ENCODE peak calls at places on chromosomes 4 and X, in ten cellular contexts. K, W, X, D, L, G, S, Q, A and O are unnamed samples.

GRCh38 chr4:48970471-48970921 is 15.6 kb upstream of the CWH43 start:
- DNase-seq in A (no peak), W (no peak), S (no peak), D (no peak), Q (no peak), X (peak), G (no peak), K (no peak), L (peak), O (no peak)

GRCh38 chrX:112769034-112769433 is 71.6 kb downstream of the AMOT start:
- DNase-seq in L (peak), S (no peak), X (peak), A (no peak), D (no peak), K (no peak), W (no peak), G (no peak), Q (no peak), O (no peak)

GRCh38 chrX:74458738-74459137 is 37.4 kb downstream of the SLC16A2 start:
- DNase-seq in A (no peak), W (no peak), X (peak), S (no peak), Q (no peak), K (no peak), G (peak), D (no peak), L (peak), O (peak)

GRCh38 chr4:62474802-62475201 is 1274.7 kb downstream of the ADGRL3 start:
- DNase-seq in Q (no peak), X (no peak), L (no peak), S (no peak), G (no peak), K (no peak), D (no peak), A (no peak), W (no peak), O (no peak)

GRCh38 chrX:152946681-152947080 is 47.2 kb downstream of the PNMA5 start:
- DNase-seq in S (no peak), X (no peak), D (no peak), W (no peak), Q (no peak), A (no peak), L (no peak), G (no peak), K (no peak), O (no peak)

GRCh38 chr4:151745727-151746231 is 15.0 kb downstream of the GATB start:
- DNase-seq in D (no peak), A (no peak), K (no peak), L (peak), W (no peak), X (no peak), G (peak), Q (no peak), S (no peak), O (no peak)

GRCh38 chr4:41597494-41597893 is 59.5 kb downstream of the LIMCH1 start:
- DNase-seq in G (no peak), D (no peak), A (no peak), X (no peak), L (no peak), Q (no peak), W (no peak), K (no peak), S (no peak), O (no peak)

GRCh38 chr4:38868055-38868965 is 704 bp downstream of the FAM114A1 start:
- DNase-seq in L (peak), K (no peak), W (no peak), G (peak), A (no peak), Q (peak), D (no peak), X (no peak), S (no peak), O (no peak)

GRCh38 chrX:44244008-44244407 is 99.5 kb downstream of the EFHC2 start:
- DNase-seq in G (peak), A (no peak), L (peak), S (peak), X (no peak), W (no peak), K (no peak), Q (no peak), D (peak), O (peak)

GRCh38 chrX:25206761-25207160 is 191.0 kb upstream of the ARX start:
- DNase-seq in X (peak), G (peak), W (no peak), K (no peak), L (peak), A (no peak), S (no peak), D (no peak), Q (no peak), O (peak)

GRCh38 chr4:164357957-164358356 is 396.0 kb upstream of the SMIM31 start:
- DNase-seq in D (no peak), L (peak), K (no peak), X (no peak), W (no peak), Q (no peak), G (peak), S (no peak), A (no peak), O (no peak)

GRCh38 chr4:76430519-76431388 is 4.3 kb upstream of the SHROOM3 start:
- DNase-seq in S (peak), G (peak), K (no peak), A (no peak), Q (no peak), W (no peak), X (peak), L (peak), D (peak), O (peak)

GRCh38 chr4:98828801-98829200 is 100.1 kb downstream of the EIF4E start:
- DNase-seq in Q (no peak), X (no peak), L (peak), G (peak), A (peak), K (no peak), D (no peak), S (no peak), W (no peak), O (no peak)

GRCh38 chrX:134685662-134686061 is 27.4 kb upstream of the PLAC1 start:
- DNase-seq in A (no peak), X (no peak), D (no peak), G (no peak), L (peak), W (no peak), K (no peak), Q (no peak), S (no peak), O (no peak)

GRCh38 chr4:7717946-7718490 is 221.6 kb downstream of the AFAP1 start:
- DNase-seq in L (no peak), G (no peak), K (no peak), A (no peak), S (no peak), D (no peak), W (no peak), X (no peak), Q (no peak), O (no peak)

GRCh38 chr4:183915976-183916375 is 10.9 kb downstream of the STOX2 start:
- DNase-seq in L (no peak), D (no peak), W (no peak), Q (no peak), S (no peak), A (no peak), X (no peak), K (no peak), G (no peak), O (no peak)

GRCh38 chr4:153669838-153670237 is 14.2 kb upstream of the TLR2 start:
- DNase-seq in G (no peak), S (no peak), Q (no peak), W (no peak), L (no peak), D (no peak), X (no peak), K (no peak), A (no peak), O (no peak)

GRCh38 chr4:158856852-158857251 is 88.0 kb downstream of the FNIP2 start:
- DNase-seq in X (no peak), G (peak), Q (no peak), K (no peak), S (peak), W (no peak), A (no peak), D (peak), L (peak), O (peak)

GRCh38 chr4:24103434-24104168 is 213.8 kb upstream of the PPARGC1A start:
- DNase-seq in X (no peak), L (peak), W (peak), G (no peak), S (no peak), Q (no peak), D (no peak), A (no peak), K (no peak), O (no peak)

GRCh38 chr4:148980782-148981181 is 538.6 kb upstream of the NR3C2 start:
- DNase-seq in S (no peak), A (no peak), L (no peak), X (no peak), K (no peak), G (no peak), W (no peak), D (no peak), Q (peak), O (no peak)

GRCh38 chr4:107760281-107760947 is 40.4 kb upstream of the PAPSS1 start:
- DNase-seq in S (no peak), G (peak), K (no peak), A (no peak), Q (no peak), D (no peak), W (no peak), L (no peak), X (no peak), O (no peak)

GRCh38 chrX:71493111-71493613 is 39.7 kb upstream of the OGT start:
- DNase-seq in X (no peak), W (no peak), D (no peak), Q (no peak), G (no peak), L (no peak), A (no peak), S (no peak), K (no peak), O (no peak)

GRCh38 chr4:152398060-152398459 is 137.8 kb downstream of the FBXW7 start:
- DNase-seq in L (peak), W (no peak), X (no peak), K (no peak), A (no peak), G (no peak), Q (no peak), S (no peak), D (peak), O (peak)

GRCh38 chr4:13024147-13025105 is 459.7 kb downstream of the RAB28 start:
- DNase-seq in S (no peak), D (no peak), K (no peak), A (no peak), G (no peak), Q (no peak), W (no peak), L (no peak), X (no peak), O (no peak)

GRCh38 chrX:39477438-39478120 is 620.2 kb downstream of the BCOR start:
- DNase-seq in G (peak), X (no peak), S (peak), K (no peak), L (peak), W (no peak), A (peak), Q (peak), D (peak), O (no peak)

GRCh38 chrX:42096262-42096939 is 173.0 kb upstream of the CASK start:
- DNase-seq in A (no peak), D (no peak), S (no peak), W (no peak), X (peak), L (peak), G (no peak), Q (no peak), K (no peak), O (peak)

GRCh38 chr4:140943486-140943885 is 187.3 kb upstream of the TBC1D9 start:
- DNase-seq in W (no peak), A (no peak), K (no peak), D (no peak), G (no peak), S (no peak), Q (no peak), L (peak), X (no peak), O (no peak)

GRCh38 chrX:101931104-101931493 is 728 bp downstream of the ZMAT1 start:
- DNase-seq in D (no peak), X (no peak), L (no peak), A (no peak), W (no peak), Q (no peak), G (no peak), S (no peak), K (no peak), O (no peak)

GRCh38 chrX:87900320-87900908 is 382.8 kb downstream of the KLHL4 start:
- DNase-seq in X (no peak), D (no peak), W (no peak), S (no peak), L (no peak), K (no peak), A (no peak), G (no peak), Q (no peak), O (no peak)

GRCh38 chrX:71492086-71493065 is 40.5 kb upstream of the OGT start:
- DNase-seq in K (no peak), G (no peak), D (no peak), L (peak), S (peak), Q (peak), W (no peak), X (peak), A (peak), O (no peak)

GRCh38 chr4:88522702-88523324 is 763 bp downstream of the PYURF start:
- DNase-seq in W (no peak), D (peak), A (no peak), Q (no peak), S (peak), X (no peak), K (peak), G (peak), L (peak), O (no peak)

GRCh38 chr4:150591904-150592303 is 10.0 kb downstream of the MAB21L2 start:
- DNase-seq in A (no peak), W (no peak), Q (no peak), K (no peak), G (peak), S (no peak), L (no peak), D (no peak), X (no peak), O (no peak)